ENCODE peak calls at places on chromosomes 7 and 10, in four cellular contexts. G is mesendoderm, P is IMR-90, W is H9. U is an unnamed sample.

GRCh38 chr7:64312826-64313225 is 935 bp upstream of the ZNF736 start:
- DNase-seq in G (no peak), P (no peak), W (no peak), U (no peak)

GRCh38 chr10:113604572-113604971 is 51.7 kb downstream of the HABP2 start:
- DNase-seq in G (no peak), W (no peak), P (no peak), U (no peak)

GRCh38 chr10:19168584-19168983 is 120.0 kb downstream of the MALRD1 start:
- DNase-seq in P (no peak), W (peak; percentile 47), G (peak; percentile 65), U (no peak)

GRCh38 chr10:1543596-1543995 is 193.7 kb downstream of the ADARB2 start:
- DNase-seq in G (no peak), W (no peak), P (no peak), U (no peak)

GRCh38 chr10:49610015-49610734 is at the start of gene SLC18A3:
- DNase-seq in P (no peak), G (no peak), W (peak; percentile 61), U (peak; percentile 71)

GRCh38 chr7:140316165-140316661 is 82.1 kb downstream of the SLC37A3 start:
- DNase-seq in P (peak; percentile 73), W (no peak), G (no peak), U (no peak)

GRCh38 chr7:98283127-98283886 is 1.8 kb downstream of the BRI3 start:
- DNase-seq in G (no peak), P (peak; percentile 56), W (no peak), U (no peak)

GRCh38 chr7:111825046-111825445 is 262.8 kb upstream of the IMMP2L start:
- DNase-seq in P (no peak), W (no peak), G (no peak), U (no peak)

GRCh38 chr7:79050592-79050991 is 402.9 kb downstream of the MAGI2 start:
- DNase-seq in W (no peak), P (peak; percentile 73), G (no peak), U (no peak)

GRCh38 chr7:23396222-23396621 is 74.1 kb downstream of the IGF2BP3 start:
- DNase-seq in P (peak; percentile 91), W (no peak), G (no peak), U (no peak)

GRCh38 chr10:62045765-62046521 is 144.4 kb downstream of the ARID5B start:
- DNase-seq in G (peak; percentile 53), W (no peak), P (peak; percentile 95), U (no peak)

GRCh38 chr10:28744021-28744420 is 66.7 kb downstream of the BAMBI start:
- DNase-seq in G (no peak), W (no peak), P (no peak), U (no peak)

GRCh38 chr10:88958721-88959120 is 6.1 kb upstream of the ACTA2 start:
- DNase-seq in P (no peak), W (no peak), G (no peak), U (no peak)

DNA sequence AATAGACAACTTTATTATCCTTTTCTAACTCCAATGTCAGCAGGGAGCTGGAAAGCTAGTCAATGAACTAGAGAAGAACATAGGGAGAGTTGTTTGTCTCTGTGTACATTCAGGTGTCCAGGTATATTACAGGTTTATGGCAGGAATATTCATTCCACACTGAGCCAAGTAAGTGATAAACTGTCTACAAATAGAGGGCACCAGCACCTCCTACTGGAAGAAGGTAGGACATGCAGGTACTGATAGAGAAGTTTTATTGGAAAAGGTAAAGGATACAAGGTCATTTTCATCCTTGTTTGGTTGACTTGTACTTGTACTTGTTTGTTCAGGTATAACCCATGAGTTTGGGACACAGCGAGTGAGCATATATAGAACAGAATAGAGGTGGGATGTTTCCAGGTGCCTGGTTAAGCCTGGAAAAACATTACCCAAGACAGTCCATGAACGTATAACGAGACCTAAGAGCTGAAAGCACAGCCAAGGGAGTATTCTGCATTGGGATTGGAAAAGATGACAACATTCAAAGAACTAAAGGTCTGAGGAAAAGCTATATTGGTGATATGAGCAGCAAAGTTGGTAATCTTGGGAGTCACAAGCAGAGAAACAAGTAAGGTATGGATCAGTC is 61.4 kb upstream of the PPP1R3C start:
- DNase-seq in P (peak; percentile 51), W (no peak), G (peak; percentile 41), U (no peak)
- H4K5ac ChIP-seq in P (no peak overlapping the region), W (no peak overlapping the region), G (no peak overlapping the region), U (no peak overlapping the region)

GRCh38 chr10:97784200-97784811 is 12.5 kb upstream of the SFRP5 start:
- DNase-seq in G (no peak), P (no peak), W (no peak), U (no peak)

GRCh38 chr10:97780991-97781540 is 9.3 kb upstream of the SFRP5 start:
- DNase-seq in W (no peak), P (no peak), G (no peak), U (no peak)

GRCh38 chr10:97785231-97785630 is 13.4 kb upstream of the SFRP5 start:
- DNase-seq in W (no peak), G (no peak), P (no peak), U (no peak)

GRCh38 chr10:97781541-97782331 is 9.9 kb upstream of the SFRP5 start:
- DNase-seq in G (no peak), W (no peak), P (no peak), U (no peak)

DNA sequence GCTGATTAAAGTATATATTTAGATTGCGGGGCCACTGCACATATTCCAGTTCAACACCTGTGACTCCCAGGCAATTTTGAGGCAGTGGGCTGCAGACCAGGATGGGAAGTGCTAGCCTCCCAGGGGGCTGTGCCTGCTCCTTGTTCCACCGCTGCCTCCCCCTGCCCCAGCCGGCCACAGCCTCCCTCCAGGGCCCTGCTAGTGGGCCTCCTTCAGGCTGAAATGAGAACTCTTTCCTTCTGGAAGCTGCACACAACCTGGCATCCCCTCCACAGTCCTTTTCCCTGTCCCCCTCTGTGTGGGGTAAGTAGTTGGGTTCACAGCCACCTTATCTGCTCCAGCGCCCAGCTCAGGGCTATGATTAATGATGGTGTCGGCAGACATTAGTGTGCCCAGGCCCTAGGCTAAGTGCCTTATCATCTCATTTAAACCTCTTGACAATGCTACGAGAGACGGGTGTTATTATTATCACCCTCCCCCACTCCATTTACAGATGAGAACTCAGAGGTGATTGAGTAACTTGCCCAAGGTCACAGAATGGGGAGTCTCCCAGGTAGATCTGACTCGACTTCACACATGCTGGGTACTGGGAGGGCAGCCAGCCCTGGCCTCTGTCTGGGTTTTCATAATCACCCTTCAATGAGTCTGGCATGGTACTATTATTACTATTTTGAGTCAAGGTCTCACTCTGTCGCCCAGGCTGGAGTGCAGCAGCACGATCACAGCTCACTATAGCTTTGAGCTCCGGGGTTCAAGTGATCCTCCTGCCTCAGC is 10.8 kb upstream of the SFRP5 start:
- DNase-seq in P (no peak), W (no peak), G (no peak), U (no peak)
- H4K5ac ChIP-seq in P (no peak overlapping the region), W (no peak overlapping the region), G (no peak overlapping the region), U (no peak overlapping the region)

GRCh38 chr7:135239263-135239662 is 5.6 kb downstream of the STRA8 start:
- DNase-seq in G (no peak), P (no peak), W (no peak), U (peak; percentile 43)
- H4K5ac ChIP-seq in G (no peak overlapping the region), P (no peak overlapping the region), W (no peak overlapping the region), U (no peak overlapping the region)

DNA sequence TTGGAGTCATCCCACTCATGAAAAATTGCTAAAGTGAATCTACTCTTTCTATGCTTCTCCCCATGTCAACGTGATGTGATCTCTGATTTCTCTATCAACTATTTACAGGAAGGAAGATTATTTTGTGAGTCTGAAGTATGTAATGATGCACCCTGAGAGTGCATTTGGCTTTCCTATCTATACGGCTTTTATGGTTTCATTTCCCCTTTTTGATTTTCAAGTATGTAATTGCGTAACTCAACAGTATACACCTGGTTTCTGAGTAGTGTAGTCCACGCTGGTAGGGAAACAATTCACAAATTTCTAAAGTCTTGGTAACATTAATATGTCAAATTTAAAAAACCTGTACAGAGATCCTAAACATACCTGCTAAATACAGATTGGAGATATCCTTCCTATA is 194.7 kb upstream of the SEMA3A start:
- DNase-seq in W (no peak), G (no peak), P (no peak), U (no peak)
- H4K5ac ChIP-seq in W (no peak overlapping the region), G (no peak overlapping the region), P (no peak overlapping the region), U (no peak overlapping the region)

DNA sequence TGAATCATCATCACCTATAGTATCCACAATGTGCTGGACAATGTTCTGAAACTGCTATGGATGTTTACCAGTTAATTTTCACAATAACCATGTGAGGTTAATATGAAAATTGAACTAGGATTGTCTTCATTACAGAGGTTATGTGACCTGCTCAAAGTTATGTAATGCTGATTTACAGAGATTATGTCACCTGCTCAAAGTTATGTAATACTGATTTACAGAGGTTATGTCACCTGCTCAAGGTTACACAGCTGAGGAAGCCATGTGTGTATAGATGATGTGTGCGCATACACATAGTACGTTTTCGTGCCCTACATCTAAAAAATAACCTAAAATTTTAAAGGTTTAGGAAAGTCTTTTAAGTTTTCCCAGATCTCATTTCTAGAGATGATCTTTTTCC is 298.0 kb downstream of the CDK14 start:
- DNase-seq in W (no peak), P (no peak), G (no peak), U (no peak)
- H4K5ac ChIP-seq in W (no peak overlapping the region), P (no peak overlapping the region), G (no peak overlapping the region), U (no peak overlapping the region)

DNA sequence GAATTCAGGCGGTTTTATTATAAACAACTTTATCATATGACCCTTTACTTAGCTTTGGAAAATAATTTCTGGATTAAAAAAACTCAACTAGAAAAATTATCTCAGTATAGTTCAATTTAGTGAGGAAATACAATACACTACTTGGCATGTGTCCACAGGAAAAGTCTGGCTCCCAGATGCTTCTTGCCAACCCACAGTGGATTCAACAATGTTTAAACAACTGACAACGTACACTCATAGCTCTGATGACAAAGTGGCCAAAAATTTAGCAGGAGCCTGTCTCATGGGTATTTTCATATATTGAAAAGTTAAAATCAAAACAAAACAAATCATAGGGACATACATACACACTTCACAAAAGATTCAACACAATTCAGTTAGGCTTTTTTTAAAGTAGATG is 158.8 kb downstream of the SKAP2 start:
- DNase-seq in P (peak; percentile 97), W (no peak), G (no peak), U (no peak)
- H4K5ac ChIP-seq in P (no peak overlapping the region), W (no peak overlapping the region), G (no peak overlapping the region), U (no peak overlapping the region)

GRCh38 chr7:80480566-80480965 is 31.3 kb downstream of the GNAT3 start:
- DNase-seq in W (no peak), P (peak; percentile 22), G (peak; percentile 69), U (no peak)
- H4K5ac ChIP-seq in W (no peak overlapping the region), P (peak overlapping the region; percentile 42), G (no peak overlapping the region), U (no peak overlapping the region)